ENCODE peak calls at places on chromosomes 2 and 18, in nine cellular contexts. One of them, this sample, is unnamed.

GRCh38 chr2:32061973-32062861 is 1.1 kb upstream of the SPAST start:
- DNase-seq in A549: no peak
- DNase-seq in psoas muscle: peak; percentile 62
- DNase-seq in GM13976: peak; percentile 38
- DNase-seq in suprapubic skin: no peak
- DNase-seq in fibroblast of lung: peak; percentile 28
- DNase-seq in H9: peak; percentile 55
- DNase-seq in WTC11: no peak
- DNase-seq in AG04450: no peak
- DNase-seq in this sample: peak; percentile 30

GRCh38 chr2:189511935-189512334 is 68.7 kb downstream of the SLC40A1 start:
- DNase-seq in A549: no peak
- DNase-seq in psoas muscle: no peak
- DNase-seq in GM13976: no peak
- DNase-seq in suprapubic skin: no peak
- DNase-seq in fibroblast of lung: no peak
- DNase-seq in H9: no peak
- DNase-seq in WTC11: no peak
- DNase-seq in AG04450: no peak
- DNase-seq in this sample: no peak

GRCh38 chr2:123513351-123513750 is 511.7 kb upstream of the CNTNAP5 start:
- DNase-seq in A549: no peak
- DNase-seq in psoas muscle: no peak
- DNase-seq in GM13976: no peak
- DNase-seq in suprapubic skin: no peak
- DNase-seq in fibroblast of lung: peak; percentile 12
- DNase-seq in H9: no peak
- DNase-seq in WTC11: no peak
- DNase-seq in AG04450: no peak
- DNase-seq in this sample: no peak

GRCh38 chr2:34408100-34408499 is 809.0 kb upstream of the FAM98A start:
- DNase-seq in A549: no peak
- DNase-seq in psoas muscle: no peak
- DNase-seq in GM13976: no peak
- DNase-seq in suprapubic skin: no peak
- DNase-seq in fibroblast of lung: no peak
- DNase-seq in H9: no peak
- DNase-seq in WTC11: no peak
- DNase-seq in AG04450: no peak
- DNase-seq in this sample: no peak

GRCh38 chr18:41121116-41121826 is 833.8 kb upstream of the PIK3C3 start:
- DNase-seq in A549: no peak
- DNase-seq in psoas muscle: no peak
- DNase-seq in GM13976: no peak
- DNase-seq in suprapubic skin: no peak
- DNase-seq in fibroblast of lung: peak; percentile 87
- DNase-seq in H9: no peak
- DNase-seq in WTC11: no peak
- DNase-seq in AG04450: peak; percentile 30
- DNase-seq in this sample: peak; percentile 62

GRCh38 chr2:200258881-200259576 is 47.5 kb upstream of the SPATS2L start:
- DNase-seq in A549: no peak
- DNase-seq in psoas muscle: no peak
- DNase-seq in GM13976: no peak
- DNase-seq in suprapubic skin: no peak
- DNase-seq in fibroblast of lung: no peak
- DNase-seq in H9: no peak
- DNase-seq in WTC11: no peak
- DNase-seq in AG04450: no peak
- DNase-seq in this sample: peak; percentile 16

GRCh38 chr2:88329815-88330603 is 122.5 kb downstream of the FOXI3 start:
- DNase-seq in A549: no peak
- DNase-seq in psoas muscle: no peak
- DNase-seq in GM13976: peak; percentile 47
- DNase-seq in suprapubic skin: no peak
- DNase-seq in fibroblast of lung: no peak
- DNase-seq in H9: peak; percentile 84
- DNase-seq in WTC11: peak; percentile 46
- DNase-seq in AG04450: no peak
- DNase-seq in this sample: peak; percentile 94

GRCh38 chr2:67037655-67038054 is 359.5 kb upstream of the ETAA1 start:
- DNase-seq in A549: no peak
- DNase-seq in psoas muscle: no peak
- DNase-seq in GM13976: no peak
- DNase-seq in suprapubic skin: no peak
- DNase-seq in fibroblast of lung: no peak
- DNase-seq in H9: no peak
- DNase-seq in WTC11: no peak
- DNase-seq in AG04450: no peak
- DNase-seq in this sample: no peak

GRCh38 chr18:2905802-2906521 is 59.2 kb downstream of the EMILIN2 start:
- DNase-seq in A549: peak; percentile 41
- DNase-seq in psoas muscle: peak; percentile 86
- DNase-seq in GM13976: peak; percentile 81
- DNase-seq in suprapubic skin: peak; percentile 86
- DNase-seq in fibroblast of lung: peak; percentile 59
- DNase-seq in H9: peak; percentile 64
- DNase-seq in WTC11: peak; percentile 52
- DNase-seq in AG04450: no peak
- DNase-seq in this sample: no peak

GRCh38 chr2:216774620-216775019 is 79.3 kb upstream of the IGFBP5 start:
- DNase-seq in A549: no peak
- DNase-seq in psoas muscle: peak; percentile 93
- DNase-seq in GM13976: no peak
- DNase-seq in suprapubic skin: no peak
- DNase-seq in fibroblast of lung: peak; percentile 87
- DNase-seq in H9: no peak
- DNase-seq in WTC11: no peak
- DNase-seq in AG04450: peak; percentile 63
- DNase-seq in this sample: peak; percentile 48

GRCh38 chr2:223526106-223526505 is 76.1 kb downstream of the SCG2 start:
- DNase-seq in A549: no peak
- DNase-seq in psoas muscle: no peak
- DNase-seq in GM13976: no peak
- DNase-seq in suprapubic skin: no peak
- DNase-seq in fibroblast of lung: no peak
- DNase-seq in H9: no peak
- DNase-seq in WTC11: no peak
- DNase-seq in AG04450: no peak
- DNase-seq in this sample: peak; percentile 25

GRCh38 chr2:147789720-147790119 is 55.1 kb upstream of the ACVR2A start:
- DNase-seq in A549: no peak
- DNase-seq in psoas muscle: no peak
- DNase-seq in GM13976: no peak
- DNase-seq in suprapubic skin: no peak
- DNase-seq in fibroblast of lung: peak; percentile 72
- DNase-seq in H9: no peak
- DNase-seq in WTC11: no peak
- DNase-seq in AG04450: no peak
- DNase-seq in this sample: peak; percentile 9

GRCh38 chr2:134846213-134846612 is 7.8 kb downstream of the ACMSD start:
- DNase-seq in A549: no peak
- DNase-seq in psoas muscle: no peak
- DNase-seq in GM13976: no peak
- DNase-seq in suprapubic skin: no peak
- DNase-seq in fibroblast of lung: no peak
- DNase-seq in H9: no peak
- DNase-seq in WTC11: no peak
- DNase-seq in AG04450: no peak
- DNase-seq in this sample: no peak

GRCh38 chr18:79543861-79544385 is 135.7 kb upstream of the CTDP1 start:
- DNase-seq in A549: no peak
- DNase-seq in psoas muscle: peak; percentile 43
- DNase-seq in GM13976: no peak
- DNase-seq in suprapubic skin: no peak
- DNase-seq in fibroblast of lung: no peak
- DNase-seq in H9: peak; percentile 15
- DNase-seq in WTC11: no peak
- DNase-seq in AG04450: no peak
- DNase-seq in this sample: no peak

GRCh38 chr18:75408554-75409506 is 18.7 kb downstream of the SMIM21 start:
- DNase-seq in A549: peak; percentile 65
- DNase-seq in psoas muscle: no peak
- DNase-seq in GM13976: no peak
- DNase-seq in suprapubic skin: no peak
- DNase-seq in fibroblast of lung: peak; percentile 97
- DNase-seq in H9: no peak
- DNase-seq in WTC11: no peak
- DNase-seq in AG04450: peak; percentile 88
- DNase-seq in this sample: peak; percentile 98

GRCh38 chr2:207531024-207531411 is 1.3 kb downstream of the CREB1 start:
- DNase-seq in A549: no peak
- DNase-seq in psoas muscle: no peak
- DNase-seq in GM13976: peak; percentile 53
- DNase-seq in suprapubic skin: no peak
- DNase-seq in fibroblast of lung: peak; percentile 35
- DNase-seq in H9: no peak
- DNase-seq in WTC11: no peak
- DNase-seq in AG04450: no peak
- DNase-seq in this sample: peak; percentile 27

DNA sequence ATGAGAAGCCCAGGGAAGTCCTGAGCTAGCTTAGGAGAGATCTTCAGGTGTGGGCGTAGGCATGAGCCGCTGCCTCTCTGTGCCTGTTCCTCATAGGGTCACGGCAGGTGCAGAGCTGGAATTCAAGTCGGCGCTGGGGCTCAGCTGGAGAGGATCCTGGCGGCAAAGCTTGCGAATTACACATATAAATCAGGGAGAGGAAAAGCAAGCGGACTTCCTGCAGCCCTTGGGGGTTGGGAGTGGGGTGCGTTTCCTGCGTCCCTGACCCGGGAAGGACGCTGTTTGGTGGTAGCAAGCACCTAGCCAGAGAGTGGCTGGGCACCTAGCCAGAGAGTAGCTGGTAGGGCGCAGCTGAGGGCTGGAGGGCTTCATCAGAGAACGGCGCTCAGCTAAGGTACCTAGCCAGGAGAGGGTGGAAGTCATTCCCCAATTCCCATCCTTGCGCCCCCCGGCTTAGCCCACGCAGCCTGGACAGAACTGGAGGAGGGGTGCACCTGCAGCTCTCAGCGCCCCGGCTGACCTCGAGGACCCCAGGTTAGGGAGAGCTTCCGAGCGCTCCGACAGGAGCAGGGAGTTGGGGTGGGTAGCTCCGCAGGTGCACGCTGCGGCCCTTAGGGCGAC is 459 bp upstream of the EFR3B start:
- DNase-seq in A549: peak; percentile 92
- DNase-seq in psoas muscle: peak; percentile 76
- DNase-seq in GM13976: peak; percentile 43
- DNase-seq in suprapubic skin: peak; percentile 82
- DNase-seq in fibroblast of lung: peak; percentile 28
- DNase-seq in H9: peak; percentile 89
- DNase-seq in WTC11: peak; percentile 81
- DNase-seq in AG04450: no peak
- DNase-seq in this sample: peak; percentile 23
- TF ChIP-seq CTCF in A549: peak; percentile 15
- TF ChIP-seq CTCF in psoas muscle: peak; percentile 29
- TF ChIP-seq CTCF in GM13976: no peak
- TF ChIP-seq CTCF in suprapubic skin: no peak
- TF ChIP-seq CTCF in fibroblast of lung: peak; percentile 35
- TF ChIP-seq CTCF in H9: peak; percentile 59
- TF ChIP-seq CTCF in WTC11: no peak
- TF ChIP-seq CTCF in AG04450: peak; percentile 37
- TF ChIP-seq CTCF in this sample: peak; percentile 12

DNA sequence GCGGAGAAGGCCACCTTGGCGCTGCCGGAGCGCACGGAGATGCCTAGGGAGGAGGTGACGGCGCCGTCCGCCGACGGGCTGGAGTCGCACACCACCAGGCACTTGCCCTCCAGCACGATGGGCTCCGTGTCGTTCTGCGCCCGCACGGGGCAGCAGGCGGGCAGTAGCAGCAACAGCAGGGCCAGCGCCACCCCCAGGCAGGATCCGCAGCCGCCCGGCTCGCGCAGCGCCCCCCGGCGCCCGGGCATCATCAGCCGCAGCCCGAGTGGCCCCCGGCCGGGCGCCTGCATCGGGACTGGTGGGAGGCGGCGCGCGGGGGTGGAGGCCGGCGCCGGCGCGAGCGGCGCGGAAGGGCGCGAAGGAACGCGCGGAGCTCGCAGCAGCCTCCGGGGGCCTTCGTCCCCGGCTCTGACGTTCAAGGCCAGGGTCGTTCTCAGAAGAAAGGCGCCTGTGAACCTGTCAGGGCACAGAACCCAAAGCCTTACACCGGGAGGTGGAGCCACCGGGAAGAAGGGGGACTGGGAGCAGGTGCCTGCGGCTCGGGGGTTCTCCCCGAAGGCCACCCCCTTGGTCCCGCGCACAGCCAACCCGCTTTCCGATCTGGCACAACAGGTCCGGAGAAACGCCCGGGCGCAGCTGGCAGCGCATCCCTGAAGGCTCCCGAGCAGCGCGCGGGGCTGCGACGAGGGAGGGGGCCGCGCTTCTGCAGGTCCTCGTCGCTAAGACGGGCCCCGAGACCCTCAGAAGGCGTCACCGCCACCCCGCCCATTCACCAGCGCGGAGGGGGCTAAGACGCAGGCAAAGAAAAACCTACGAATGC is 2.1 kb downstream of the CBLN2 start:
- DNase-seq in A549: no peak
- DNase-seq in psoas muscle: peak; percentile 39
- DNase-seq in GM13976: peak; percentile 23
- DNase-seq in suprapubic skin: no peak
- DNase-seq in fibroblast of lung: no peak
- DNase-seq in H9: peak; percentile 85
- DNase-seq in WTC11: peak; percentile 60
- DNase-seq in AG04450: no peak
- DNase-seq in this sample: no peak
- TF ChIP-seq CTCF in A549: no peak
- TF ChIP-seq CTCF in psoas muscle: no peak
- TF ChIP-seq CTCF in GM13976: no peak
- TF ChIP-seq CTCF in suprapubic skin: no peak
- TF ChIP-seq CTCF in fibroblast of lung: no peak
- TF ChIP-seq CTCF in H9: peak; percentile 70
- TF ChIP-seq CTCF in WTC11: no peak
- TF ChIP-seq CTCF in AG04450: no peak
- TF ChIP-seq CTCF in this sample: no peak

GRCh38 chr2:185608799-185609198 is 129.8 kb upstream of the FSIP2 start:
- DNase-seq in A549: no peak
- DNase-seq in psoas muscle: no peak
- DNase-seq in GM13976: no peak
- DNase-seq in suprapubic skin: no peak
- DNase-seq in fibroblast of lung: peak; percentile 5
- DNase-seq in H9: no peak
- DNase-seq in WTC11: no peak
- DNase-seq in AG04450: no peak
- DNase-seq in this sample: peak; percentile 45
- TF ChIP-seq CTCF in A549: peak; percentile 30
- TF ChIP-seq CTCF in psoas muscle: no peak
- TF ChIP-seq CTCF in GM13976: no peak
- TF ChIP-seq CTCF in suprapubic skin: no peak
- TF ChIP-seq CTCF in fibroblast of lung: no peak
- TF ChIP-seq CTCF in H9: no peak
- TF ChIP-seq CTCF in WTC11: no peak
- TF ChIP-seq CTCF in AG04450: no peak
- TF ChIP-seq CTCF in this sample: peak; percentile 42

DNA sequence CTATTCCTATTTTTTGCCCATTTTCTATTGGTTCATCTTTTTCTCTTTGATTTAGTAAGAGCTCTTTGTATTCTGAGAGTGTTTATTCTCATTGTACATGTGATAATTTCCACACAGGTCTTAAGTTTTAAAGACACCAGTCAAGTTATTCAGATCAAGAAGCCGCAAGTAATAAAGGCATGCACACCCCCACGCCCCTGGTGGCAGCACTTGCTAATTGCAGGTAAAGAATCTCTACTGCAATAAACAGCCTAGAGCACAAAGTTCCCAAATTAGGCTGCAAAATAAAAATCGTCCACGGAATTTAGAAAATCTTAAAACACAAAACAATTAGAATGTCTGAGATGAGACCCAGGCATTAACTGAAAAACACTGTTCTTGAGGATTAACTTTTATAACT is 45.2 kb downstream of the ST3GAL5 start:
- DNase-seq in A549: peak; percentile 50
- DNase-seq in psoas muscle: no peak
- DNase-seq in GM13976: no peak
- DNase-seq in suprapubic skin: no peak
- DNase-seq in fibroblast of lung: no peak
- DNase-seq in H9: peak; percentile 47
- DNase-seq in WTC11: peak; percentile 72
- DNase-seq in AG04450: no peak
- DNase-seq in this sample: peak; percentile 28
- TF ChIP-seq CTCF in A549: peak; percentile 42
- TF ChIP-seq CTCF in psoas muscle: peak; percentile 19
- TF ChIP-seq CTCF in GM13976: peak; percentile 13
- TF ChIP-seq CTCF in suprapubic skin: no peak
- TF ChIP-seq CTCF in fibroblast of lung: peak; percentile 62
- TF ChIP-seq CTCF in H9: peak; percentile 85
- TF ChIP-seq CTCF in WTC11: peak; percentile 74
- TF ChIP-seq CTCF in AG04450: peak; percentile 50
- TF ChIP-seq CTCF in this sample: peak; percentile 53

This sample was measured in MCF 10A.